ENCODE peak calls at places on chromosomes 7 and 10, in eight cellular contexts. One of them, this sample, is unnamed.
A peak's percentile ranks its signal among the peaks of the same experiment; 100 is the strongest.

GRCh38 chr7:71245038-71245437 is 113.1 kb downstream of the GALNT17 start:
- DNase-seq in ELF-1: no peak
- DNase-seq in transverse colon: no peak
- DNase-seq in CD4-positive, alpha-beta T cell: no peak
- DNase-seq in RPMI7951: no peak
- DNase-seq in T-helper 9 cell: no peak
- DNase-seq in NCI-H1092: no peak
- DNase-seq in LoVo: no peak
- DNase-seq in this sample: no peak

GRCh38 chr10:72228318-72228751 is 12.3 kb upstream of the ASCC1 start:
- DNase-seq in T-helper 9 cell: no peak
- DNase-seq in transverse colon: no peak
- DNase-seq in ELF-1: no peak
- DNase-seq in NCI-H1092: peak; percentile 70
- DNase-seq in LoVo: no peak
- DNase-seq in RPMI7951: no peak
- DNase-seq in CD4-positive, alpha-beta T cell: no peak
- DNase-seq in this sample: no peak

GRCh38 chr10:986137-986825 is 2.0 kb upstream of the GTPBP4 start:
- DNase-seq in CD4-positive, alpha-beta T cell: no peak
- DNase-seq in T-helper 9 cell: no peak
- DNase-seq in RPMI7951: peak; percentile 48
- DNase-seq in LoVo: peak; percentile 29
- DNase-seq in transverse colon: no peak
- DNase-seq in ELF-1: no peak
- DNase-seq in NCI-H1092: peak; percentile 31
- DNase-seq in this sample: no peak

GRCh38 chr7:151714201-151714600 is 162.7 kb downstream of the PRKAG2 start:
- DNase-seq in LoVo: no peak
- DNase-seq in transverse colon: no peak
- DNase-seq in T-helper 9 cell: no peak
- DNase-seq in ELF-1: no peak
- DNase-seq in CD4-positive, alpha-beta T cell: no peak
- DNase-seq in RPMI7951: no peak
- DNase-seq in NCI-H1092: no peak
- DNase-seq in this sample: no peak

GRCh38 chr10:20855398-20856038 is 41.6 kb downstream of the NEBL start:
- DNase-seq in NCI-H1092: no peak
- DNase-seq in RPMI7951: peak; percentile 31
- DNase-seq in LoVo: no peak
- DNase-seq in CD4-positive, alpha-beta T cell: no peak
- DNase-seq in transverse colon: no peak
- DNase-seq in ELF-1: no peak
- DNase-seq in T-helper 9 cell: no peak
- DNase-seq in this sample: no peak

GRCh38 chr7:116738378-116738777 is 66.4 kb downstream of the MET start:
- DNase-seq in RPMI7951: no peak
- DNase-seq in ELF-1: no peak
- DNase-seq in transverse colon: no peak
- DNase-seq in T-helper 9 cell: no peak
- DNase-seq in CD4-positive, alpha-beta T cell: no peak
- DNase-seq in NCI-H1092: no peak
- DNase-seq in LoVo: no peak
- DNase-seq in this sample: no peak

GRCh38 chr10:32738958-32739357 is 219.1 kb downstream of the ITGB1 start:
- DNase-seq in RPMI7951: no peak
- DNase-seq in LoVo: no peak
- DNase-seq in ELF-1: no peak
- DNase-seq in T-helper 9 cell: no peak
- DNase-seq in CD4-positive, alpha-beta T cell: no peak
- DNase-seq in NCI-H1092: no peak
- DNase-seq in transverse colon: no peak
- DNase-seq in this sample: no peak

GRCh38 chr7:97016392-97017196 is 8.0 kb downstream of the DLX5 start:
- DNase-seq in transverse colon: no peak
- DNase-seq in LoVo: peak; percentile 36
- DNase-seq in ELF-1: peak; percentile 94
- DNase-seq in NCI-H1092: peak; percentile 80
- DNase-seq in RPMI7951: peak; percentile 55
- DNase-seq in T-helper 9 cell: no peak
- DNase-seq in CD4-positive, alpha-beta T cell: no peak
- DNase-seq in this sample: no peak

GRCh38 chr10:101272229-101272868 is 43.1 kb upstream of the LBX1 start:
- DNase-seq in ELF-1: peak; percentile 91
- DNase-seq in transverse colon: peak; percentile 61
- DNase-seq in LoVo: peak; percentile 68
- DNase-seq in RPMI7951: peak; percentile 52
- DNase-seq in T-helper 9 cell: peak; percentile 42
- DNase-seq in NCI-H1092: peak; percentile 53
- DNase-seq in CD4-positive, alpha-beta T cell: peak; percentile 28
- DNase-seq in this sample: peak; percentile 33

GRCh38 chr10:85224366-85224960 is 896.1 kb downstream of the CCSER2 start:
- DNase-seq in T-helper 9 cell: no peak
- DNase-seq in NCI-H1092: no peak
- DNase-seq in RPMI7951: no peak
- DNase-seq in transverse colon: no peak
- DNase-seq in ELF-1: no peak
- DNase-seq in CD4-positive, alpha-beta T cell: no peak
- DNase-seq in LoVo: no peak
- DNase-seq in this sample: no peak

GRCh38 chr7:47371733-47372368 is 210.1 kb downstream of the TNS3 start:
- DNase-seq in T-helper 9 cell: no peak
- DNase-seq in CD4-positive, alpha-beta T cell: no peak
- DNase-seq in transverse colon: peak; percentile 92
- DNase-seq in NCI-H1092: peak; percentile 92
- DNase-seq in LoVo: peak; percentile 95
- DNase-seq in ELF-1: no peak
- DNase-seq in RPMI7951: peak; percentile 59
- DNase-seq in this sample: no peak

GRCh38 chr10:36640626-36641025 is 484.8 kb upstream of the ANKRD30A start:
- DNase-seq in T-helper 9 cell: no peak
- DNase-seq in RPMI7951: peak; percentile 89
- DNase-seq in ELF-1: no peak
- DNase-seq in transverse colon: no peak
- DNase-seq in LoVo: no peak
- DNase-seq in NCI-H1092: no peak
- DNase-seq in CD4-positive, alpha-beta T cell: no peak
- DNase-seq in this sample: no peak

GRCh38 chr10:130834170-130834569 is 477.4 kb downstream of the TCERG1L start:
- DNase-seq in RPMI7951: no peak
- DNase-seq in T-helper 9 cell: no peak
- DNase-seq in CD4-positive, alpha-beta T cell: no peak
- DNase-seq in transverse colon: no peak
- DNase-seq in NCI-H1092: no peak
- DNase-seq in LoVo: no peak
- DNase-seq in ELF-1: peak; percentile 32
- DNase-seq in this sample: no peak

GRCh38 chr10:31000867-31001266 is 30.8 kb downstream of the ZNF438 start:
- DNase-seq in ELF-1: no peak
- DNase-seq in transverse colon: no peak
- DNase-seq in T-helper 9 cell: no peak
- DNase-seq in NCI-H1092: no peak
- DNase-seq in LoVo: no peak
- DNase-seq in RPMI7951: no peak
- DNase-seq in CD4-positive, alpha-beta T cell: no peak
- DNase-seq in this sample: no peak

GRCh38 chr10:60652628-60653027 is 125.7 kb upstream of the CDK1 start:
- DNase-seq in RPMI7951: no peak
- DNase-seq in ELF-1: no peak
- DNase-seq in CD4-positive, alpha-beta T cell: no peak
- DNase-seq in NCI-H1092: no peak
- DNase-seq in LoVo: no peak
- DNase-seq in T-helper 9 cell: no peak
- DNase-seq in transverse colon: no peak
- DNase-seq in this sample: no peak

GRCh38 chr7:54729096-54729495 is 29.9 kb downstream of the SEC61G start:
- DNase-seq in T-helper 9 cell: no peak
- DNase-seq in LoVo: no peak
- DNase-seq in transverse colon: no peak
- DNase-seq in RPMI7951: no peak
- DNase-seq in ELF-1: no peak
- DNase-seq in NCI-H1092: no peak
- DNase-seq in CD4-positive, alpha-beta T cell: no peak
- DNase-seq in this sample: no peak

GRCh38 chr10:3926675-3927525 is 141.9 kb upstream of the KLF6 start:
- DNase-seq in RPMI7951: no peak
- DNase-seq in CD4-positive, alpha-beta T cell: no peak
- DNase-seq in transverse colon: no peak
- DNase-seq in LoVo: peak; percentile 6
- DNase-seq in ELF-1: no peak
- DNase-seq in NCI-H1092: no peak
- DNase-seq in T-helper 9 cell: no peak
- DNase-seq in this sample: no peak

GRCh38 chr10:49609283-49610014 is 661 bp upstream of the SLC18A3 start:
- DNase-seq in ELF-1: no peak
- DNase-seq in RPMI7951: no peak
- DNase-seq in LoVo: no peak
- DNase-seq in T-helper 9 cell: no peak
- DNase-seq in transverse colon: no peak
- DNase-seq in CD4-positive, alpha-beta T cell: no peak
- DNase-seq in NCI-H1092: no peak
- DNase-seq in this sample: no peak

GRCh38 chr10:662686-663465 is 26.6 kb downstream of the DIP2C start:
- DNase-seq in transverse colon: peak; percentile 21
- DNase-seq in NCI-H1092: no peak
- DNase-seq in T-helper 9 cell: no peak
- DNase-seq in CD4-positive, alpha-beta T cell: no peak
- DNase-seq in LoVo: no peak
- DNase-seq in RPMI7951: no peak
- DNase-seq in ELF-1: no peak
- DNase-seq in this sample: no peak

GRCh38 chr10:3774814-3775670 is 10.0 kb downstream of the KLF6 start:
- DNase-seq in NCI-H1092: no peak
- DNase-seq in LoVo: peak; percentile 57
- DNase-seq in ELF-1: peak; percentile 62
- DNase-seq in transverse colon: peak; percentile 47
- DNase-seq in RPMI7951: peak; percentile 95
- DNase-seq in T-helper 9 cell: no peak
- DNase-seq in CD4-positive, alpha-beta T cell: no peak
- DNase-seq in this sample: no peak

GRCh38 chr7:156656598-156656997 is 16.0 kb downstream of the RNF32 start:
- DNase-seq in CD4-positive, alpha-beta T cell: no peak
- DNase-seq in ELF-1: no peak
- DNase-seq in NCI-H1092: no peak
- DNase-seq in RPMI7951: no peak
- DNase-seq in transverse colon: no peak
- DNase-seq in T-helper 9 cell: no peak
- DNase-seq in LoVo: no peak
- DNase-seq in this sample: no peak

GRCh38 chr10:90432891-90433290 is 424.9 kb downstream of the HTR7 start:
- DNase-seq in CD4-positive, alpha-beta T cell: no peak
- DNase-seq in ELF-1: no peak
- DNase-seq in LoVo: no peak
- DNase-seq in NCI-H1092: no peak
- DNase-seq in T-helper 9 cell: no peak
- DNase-seq in transverse colon: no peak
- DNase-seq in RPMI7951: no peak
- DNase-seq in this sample: no peak

GRCh38 chr10:120705306-120705705 is 145.9 kb upstream of the WDR11 start:
- DNase-seq in RPMI7951: no peak
- DNase-seq in LoVo: no peak
- DNase-seq in CD4-positive, alpha-beta T cell: no peak
- DNase-seq in T-helper 9 cell: no peak
- DNase-seq in ELF-1: no peak
- DNase-seq in NCI-H1092: no peak
- DNase-seq in transverse colon: no peak
- DNase-seq in this sample: no peak

GRCh38 chr10:43206391-43207235 is 60.3 kb downstream of the RASGEF1A start:
- DNase-seq in CD4-positive, alpha-beta T cell: no peak
- DNase-seq in ELF-1: no peak
- DNase-seq in NCI-H1092: no peak
- DNase-seq in transverse colon: peak; percentile 5
- DNase-seq in RPMI7951: no peak
- DNase-seq in LoVo: no peak
- DNase-seq in T-helper 9 cell: no peak
- DNase-seq in this sample: no peak

GRCh38 chr7:32416846-32417245 is 73.3 kb downstream of the LSM5 start:
- DNase-seq in T-helper 9 cell: no peak
- DNase-seq in ELF-1: no peak
- DNase-seq in transverse colon: no peak
- DNase-seq in NCI-H1092: no peak
- DNase-seq in LoVo: no peak
- DNase-seq in CD4-positive, alpha-beta T cell: no peak
- DNase-seq in RPMI7951: no peak
- DNase-seq in this sample: no peak

GRCh38 chr10:75654171-75654772 is 222.8 kb downstream of the LRMDA start:
- DNase-seq in transverse colon: no peak
- DNase-seq in CD4-positive, alpha-beta T cell: no peak
- DNase-seq in ELF-1: no peak
- DNase-seq in T-helper 9 cell: no peak
- DNase-seq in RPMI7951: no peak
- DNase-seq in NCI-H1092: no peak
- DNase-seq in LoVo: no peak
- DNase-seq in this sample: no peak